ENCODE peak calls at places on chromosome 15, in four cellular contexts. One of them, this sample, is unnamed.

GRCh38 chr15:75945953-75946352 is 42.3 kb downstream of the FBXO22 start:
- DNase-seq in GM23338: no peak
- DNase-seq in HCT116: no peak
- DNase-seq in fibroblast of lung: peak
- DNase-seq in this sample: no peak

GRCh38 chr15:75673426-75674247 is 25.9 kb downstream of the SNX33 start:
- DNase-seq in GM23338: no peak
- DNase-seq in fibroblast of lung: peak
- DNase-seq in HCT116: no peak
- DNase-seq in this sample: no peak

GRCh38 chr15:33104276-33104675 is 90.2 kb downstream of the FMN1 start:
- DNase-seq in HCT116: peak
- DNase-seq in GM23338: no peak
- DNase-seq in fibroblast of lung: peak
- DNase-seq in this sample: peak

GRCh38 chr15:22265056-22265945 is 185.0 kb downstream of the OR4M2 start:
- DNase-seq in fibroblast of lung: no peak
- DNase-seq in HCT116: no peak
- DNase-seq in GM23338: no peak
- DNase-seq in this sample: no peak

GRCh38 chr15:59591372-59591771 is 20.2 kb upstream of the GCNT3 start:
- DNase-seq in HCT116: no peak
- DNase-seq in GM23338: no peak
- DNase-seq in fibroblast of lung: no peak
- DNase-seq in this sample: no peak

GRCh38 chr15:55742927-55743614 is at the start of gene PRTG:
- DNase-seq in GM23338: peak
- DNase-seq in fibroblast of lung: peak
- DNase-seq in HCT116: no peak
- DNase-seq in this sample: no peak

GRCh38 chr15:33132722-33133345 is 61.7 kb downstream of the FMN1 start:
- DNase-seq in HCT116: peak
- DNase-seq in fibroblast of lung: peak
- DNase-seq in GM23338: peak
- DNase-seq in this sample: peak

GRCh38 chr15:86183765-86184491 is 104.3 kb downstream of the AGBL1 start:
- DNase-seq in GM23338: no peak
- DNase-seq in fibroblast of lung: peak
- DNase-seq in HCT116: no peak
- DNase-seq in this sample: no peak

GRCh38 chr15:98397411-98397810 is 250.9 kb upstream of the IGF1R start:
- DNase-seq in GM23338: no peak
- DNase-seq in fibroblast of lung: no peak
- DNase-seq in HCT116: no peak
- DNase-seq in this sample: no peak

GRCh38 chr15:45180201-45180600 is 7.6 kb downstream of the SHF start:
- DNase-seq in HCT116: no peak
- DNase-seq in GM23338: no peak
- DNase-seq in fibroblast of lung: peak
- DNase-seq in this sample: no peak

GRCh38 chr15:47473857-47474256 is 243.4 kb upstream of the SEMA6D start:
- DNase-seq in GM23338: no peak
- DNase-seq in fibroblast of lung: peak
- DNase-seq in HCT116: no peak
- DNase-seq in this sample: no peak

GRCh38 chr15:96336045-96336642 is 5.6 kb downstream of the NR2F2 start:
- DNase-seq in fibroblast of lung: peak
- DNase-seq in HCT116: no peak
- DNase-seq in GM23338: peak
- DNase-seq in this sample: no peak

GRCh38 chr15:25242957-25243799 is 195.6 kb downstream of the UBE3A start:
- DNase-seq in HCT116: no peak
- DNase-seq in fibroblast of lung: no peak
- DNase-seq in GM23338: no peak
- DNase-seq in this sample: no peak

GRCh38 chr15:88450125-88450798 is 16.9 kb downstream of the MRPL46 start:
- DNase-seq in fibroblast of lung: peak
- DNase-seq in HCT116: peak
- DNase-seq in GM23338: peak
- DNase-seq in this sample: no peak

GRCh38 chr15:101459579-101460300 is 29.8 kb downstream of the PCSK6 start:
- DNase-seq in GM23338: no peak
- DNase-seq in fibroblast of lung: no peak
- DNase-seq in HCT116: no peak
- DNase-seq in this sample: no peak

GRCh38 chr15:88902846-88903245 is 7.5 kb upstream of the HAPLN3 start:
- DNase-seq in GM23338: no peak
- DNase-seq in HCT116: no peak
- DNase-seq in fibroblast of lung: no peak
- DNase-seq in this sample: no peak

GRCh38 chr15:79964232-79964820 is 6.7 kb downstream of the BCL2A1 start:
- DNase-seq in GM23338: no peak
- DNase-seq in fibroblast of lung: no peak
- DNase-seq in HCT116: no peak
- DNase-seq in this sample: no peak

GRCh38 chr15:42218953-42219596 is 11.0 kb upstream of the VPS39 start:
- DNase-seq in HCT116: no peak
- DNase-seq in fibroblast of lung: no peak
- DNase-seq in GM23338: no peak
- DNase-seq in this sample: no peak

GRCh38 chr15:25798207-25798931 is 64.8 kb downstream of the ATP10A start:
- DNase-seq in fibroblast of lung: peak
- DNase-seq in GM23338: no peak
- DNase-seq in HCT116: no peak
- DNase-seq in this sample: no peak

GRCh38 chr15:83305696-83306291 is 21.3 kb upstream of the BNC1 start:
- DNase-seq in HCT116: no peak
- DNase-seq in fibroblast of lung: peak
- DNase-seq in GM23338: peak
- DNase-seq in this sample: no peak

GRCh38 chr15:96767703-96768434 is 437.4 kb downstream of the NR2F2 start:
- DNase-seq in GM23338: no peak
- DNase-seq in fibroblast of lung: no peak
- DNase-seq in HCT116: no peak
- DNase-seq in this sample: peak

GRCh38 chr15:41494922-41495735 is 1.5 kb downstream of the ITPKA start:
- DNase-seq in GM23338: peak
- DNase-seq in HCT116: no peak
- DNase-seq in fibroblast of lung: no peak
- DNase-seq in this sample: no peak

GRCh38 chr15:56491110-56491722 is 26.3 kb upstream of the MNS1 start:
- DNase-seq in HCT116: peak
- DNase-seq in fibroblast of lung: peak
- DNase-seq in GM23338: peak
- DNase-seq in this sample: peak

GRCh38 chr15:28101983-28102441 is 2.9 kb upstream of the OCA2 start:
- DNase-seq in HCT116: no peak
- DNase-seq in fibroblast of lung: no peak
- DNase-seq in GM23338: no peak
- DNase-seq in this sample: no peak

GRCh38 chr15:75577401-75578205 is 1.5 kb downstream of the PTPN9 start:
- DNase-seq in fibroblast of lung: peak
- DNase-seq in HCT116: no peak
- DNase-seq in GM23338: peak
- DNase-seq in this sample: no peak

GRCh38 chr15:40104865-40105516 is 3.7 kb downstream of the BMF start:
- DNase-seq in fibroblast of lung: peak
- DNase-seq in GM23338: peak
- DNase-seq in HCT116: peak
- DNase-seq in this sample: no peak

GRCh38 chr15:98085003-98085639 is 124.6 kb downstream of the ARRDC4 start:
- DNase-seq in fibroblast of lung: peak
- DNase-seq in GM23338: peak
- DNase-seq in HCT116: peak
- DNase-seq in this sample: peak

GRCh38 chr15:52642386-52643361 is 36.5 kb downstream of the ATOSA start:
- DNase-seq in GM23338: no peak
- DNase-seq in HCT116: no peak
- DNase-seq in fibroblast of lung: peak
- DNase-seq in this sample: no peak

GRCh38 chr15:48929611-48930170 is 34.0 kb downstream of the SHC4 start:
- DNase-seq in GM23338: no peak
- DNase-seq in fibroblast of lung: no peak
- DNase-seq in HCT116: no peak
- DNase-seq in this sample: no peak

GRCh38 chr15:55118341-55118740 is 78.4 kb downstream of the RSL24D1 start:
- DNase-seq in HCT116: no peak
- DNase-seq in fibroblast of lung: no peak
- DNase-seq in GM23338: no peak
- DNase-seq in this sample: no peak

GRCh38 chr15:83398591-83398990 is 48.5 kb upstream of the SH3GL3 start:
- DNase-seq in HCT116: no peak
- DNase-seq in GM23338: no peak
- DNase-seq in fibroblast of lung: peak
- DNase-seq in this sample: no peak

DNA sequence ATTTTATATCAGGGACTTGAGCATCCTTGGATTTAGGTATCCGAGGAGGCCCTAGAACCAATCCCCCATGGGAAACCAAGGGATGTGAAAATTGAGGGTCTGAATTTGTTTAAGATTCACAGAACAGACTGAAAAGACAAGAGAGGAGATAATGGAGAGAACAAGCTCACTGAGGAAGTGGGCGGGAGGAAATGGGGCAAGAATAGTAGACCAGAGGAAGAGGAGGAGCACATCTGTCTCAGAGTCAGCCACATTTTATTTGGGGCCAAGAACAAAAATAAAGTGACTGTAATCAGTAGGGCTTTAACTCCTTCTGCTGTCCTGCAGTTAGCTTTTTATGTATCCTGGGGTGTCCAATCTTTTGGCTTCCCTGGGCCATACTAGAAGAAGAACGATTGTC is 63.8 kb downstream of the BLM start:
- DNase-seq in fibroblast of lung: no peak
- DNase-seq in HCT116: no peak
- DNase-seq in GM23338: no peak
- DNase-seq in this sample: no peak
- H2AFZ ChIP-seq in fibroblast of lung: no peak
- H2AFZ ChIP-seq in HCT116: no peak
- H2AFZ ChIP-seq in GM23338: no peak
- H2AFZ ChIP-seq in this sample: no peak

GRCh38 chr15:73968461-73968860 is 23.6 kb downstream of the STOML1 start:
- DNase-seq in HCT116: no peak
- DNase-seq in GM23338: no peak
- DNase-seq in fibroblast of lung: no peak
- DNase-seq in this sample: no peak

GRCh38 chr15:73972984-73973682 is 19.0 kb downstream of the STOML1 start:
- DNase-seq in fibroblast of lung: peak
- DNase-seq in HCT116: no peak
- DNase-seq in GM23338: peak
- DNase-seq in this sample: no peak

GRCh38 chr15:73965094-73965729 is 26.9 kb downstream of the STOML1 start:
- DNase-seq in fibroblast of lung: no peak
- DNase-seq in HCT116: no peak
- DNase-seq in GM23338: peak
- DNase-seq in this sample: no peak

GRCh38 chr15:73965730-73966103 is 26.4 kb downstream of the STOML1 start:
- DNase-seq in HCT116: no peak
- DNase-seq in fibroblast of lung: peak
- DNase-seq in GM23338: peak
- DNase-seq in this sample: no peak

GRCh38 chr15:73969151-73969759 is 22.8 kb downstream of the STOML1 start:
- DNase-seq in fibroblast of lung: no peak
- DNase-seq in GM23338: no peak
- DNase-seq in HCT116: no peak
- DNase-seq in this sample: no peak
- H2AFZ ChIP-seq in fibroblast of lung: no peak
- H2AFZ ChIP-seq in GM23338: peak
- H2AFZ ChIP-seq in HCT116: no peak
- H2AFZ ChIP-seq in this sample: no peak

DNA sequence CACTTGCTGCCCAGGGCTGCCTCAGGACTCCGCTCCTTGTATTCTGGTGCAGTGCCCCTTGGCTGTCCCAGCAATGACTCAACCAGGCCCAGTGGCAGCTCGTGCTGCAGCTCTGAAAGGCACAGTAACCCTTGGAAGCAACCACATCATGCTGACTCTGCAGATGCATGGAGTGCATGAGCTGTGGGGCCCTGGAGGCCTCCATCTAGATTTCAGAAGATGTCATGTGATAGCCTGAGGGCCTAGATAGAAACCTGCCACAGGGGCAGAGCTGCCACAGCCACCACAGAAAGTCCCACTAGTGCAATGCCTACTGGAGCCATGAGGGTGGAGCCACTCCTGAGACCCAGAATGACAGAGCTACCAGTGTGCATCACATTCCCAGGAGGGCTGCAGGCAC is 117.1 kb upstream of the SMAD3 start:
- DNase-seq in GM23338: no peak
- DNase-seq in HCT116: no peak
- DNase-seq in fibroblast of lung: peak
- DNase-seq in this sample: no peak
- H2AFZ ChIP-seq in GM23338: no peak
- H2AFZ ChIP-seq in HCT116: no peak
- H2AFZ ChIP-seq in fibroblast of lung: no peak
- H2AFZ ChIP-seq in this sample: no peak

GRCh38 chr15:63372018-63372705 is 9.5 kb downstream of the CA12 start:
- DNase-seq in HCT116: peak
- DNase-seq in fibroblast of lung: peak
- DNase-seq in GM23338: no peak
- DNase-seq in this sample: peak
- H2AFZ ChIP-seq in HCT116: no peak
- H2AFZ ChIP-seq in fibroblast of lung: peak
- H2AFZ ChIP-seq in GM23338: no peak
- H2AFZ ChIP-seq in this sample: peak

DNA sequence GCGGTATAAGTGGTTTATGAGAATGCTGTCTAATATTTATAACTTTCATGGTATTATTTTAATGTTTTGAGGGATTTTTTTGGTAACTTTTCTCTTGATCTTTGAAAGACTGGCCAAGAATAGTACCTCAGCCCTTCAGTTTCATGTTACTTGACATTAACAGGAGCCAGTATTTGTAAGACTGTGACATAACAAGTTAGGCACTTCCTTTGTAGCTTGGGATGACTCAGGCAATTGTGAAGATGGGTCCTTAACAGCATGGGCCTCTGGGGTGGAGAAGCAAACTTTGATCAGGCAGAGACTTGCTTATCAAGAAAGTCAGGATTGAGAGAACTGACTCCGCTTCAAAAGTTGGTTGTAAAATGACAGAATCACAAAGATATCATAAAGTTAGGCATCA is 9.5 kb downstream of the LRRC49 start:
- DNase-seq in fibroblast of lung: peak
- DNase-seq in HCT116: peak
- DNase-seq in GM23338: no peak
- DNase-seq in this sample: peak
- H2AFZ ChIP-seq in fibroblast of lung: peak
- H2AFZ ChIP-seq in HCT116: peak
- H2AFZ ChIP-seq in GM23338: no peak
- H2AFZ ChIP-seq in this sample: peak

DNA sequence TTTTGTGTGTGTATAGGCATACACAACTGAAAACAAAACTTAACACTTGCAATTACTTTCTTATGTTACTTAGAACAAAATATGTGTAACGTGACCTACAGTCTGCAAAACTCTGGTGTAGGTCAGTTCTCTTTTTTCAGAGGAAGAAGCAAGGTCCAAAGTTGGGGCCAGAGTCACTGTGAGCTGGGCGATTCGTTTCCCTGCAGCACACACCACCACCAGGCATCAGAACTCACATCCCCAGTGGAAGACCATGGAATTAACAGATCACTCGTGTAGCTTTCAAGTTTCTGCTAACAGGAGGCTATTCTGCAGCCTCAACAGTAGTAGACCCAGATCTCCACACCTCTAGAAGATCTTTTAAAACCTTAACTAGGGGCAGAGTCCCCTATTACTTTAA is 25.8 kb downstream of the ANP32A start:
- DNase-seq in fibroblast of lung: no peak
- DNase-seq in GM23338: no peak
- DNase-seq in HCT116: no peak
- DNase-seq in this sample: no peak
- H2AFZ ChIP-seq in fibroblast of lung: no peak
- H2AFZ ChIP-seq in GM23338: no peak
- H2AFZ ChIP-seq in HCT116: no peak
- H2AFZ ChIP-seq in this sample: peak

This sample was measured in keratinocyte.